ENCODE peak calls at places on chromosomes 4 and X, in nine cellular contexts. R is type B pancreatic cell, H is H1, E is HFFc6, S is GM13977, J is colonic mucosa, F is AG09319, A is prostate gland, U is pancreas. G is an unnamed sample.

GRCh38 chr4:1994935-1995334 is 13.8 kb downstream of the NELFA start:
- DNase-seq in J (no peak), H (no peak), F (no peak), R (no peak), U (no peak), S (no peak), E (no peak), A (no peak), G (no peak)

GRCh38 chr4:109332926-109333464 is 30.5 kb upstream of the COL25A1 start:
- DNase-seq in J (no peak), E (no peak), U (no peak), F (no peak), S (no peak), H (peak), R (no peak), A (no peak), G (peak)

GRCh38 chrX:16664626-16665025 is 14.7 kb downstream of the S100G start:
- DNase-seq in U (no peak), H (no peak), J (no peak), F (no peak), S (no peak), A (no peak), E (no peak), R (no peak), G (no peak)

GRCh38 chrX:110212299-110212698 is 105.6 kb downstream of the AMMECR1 start:
- DNase-seq in R (no peak), J (no peak), F (no peak), U (no peak), A (no peak), E (no peak), H (no peak), S (no peak), G (no peak)

GRCh38 chrX:101745046-101745445 is 85.4 kb upstream of the ARMCX2 start:
- DNase-seq in E (no peak), U (no peak), S (no peak), J (no peak), R (no peak), A (no peak), H (no peak), F (no peak), G (no peak)

GRCh38 chrX:13719192-13719856 is 15.1 kb downstream of the TRAPPC2 start:
- DNase-seq in S (no peak), A (no peak), U (no peak), F (no peak), H (no peak), J (no peak), E (no peak), R (no peak), G (peak)

GRCh38 chr4:122762520-122762919 is 30.0 kb downstream of the BBS12 start:
- DNase-seq in E (no peak), F (no peak), J (no peak), U (no peak), A (no peak), R (no peak), H (no peak), S (no peak), G (peak)

GRCh38 chr4:7280906-7281305 is 88.6 kb downstream of the SORCS2 start:
- DNase-seq in E (peak), R (no peak), U (no peak), J (no peak), F (no peak), S (no peak), A (no peak), H (no peak), G (no peak)

GRCh38 chrX:110145854-110146253 is 142.9 kb downstream of the TMEM164 start:
- DNase-seq in R (no peak), H (no peak), E (no peak), J (no peak), S (peak), U (no peak), F (no peak), A (no peak), G (peak)

GRCh38 chr4:66590488-66591215 is 920.4 kb upstream of the EPHA5 start:
- DNase-seq in F (no peak), R (no peak), U (no peak), H (no peak), S (no peak), J (no peak), A (no peak), E (no peak), G (no peak)

GRCh38 chrX:128717635-128718578 is 665.7 kb upstream of the ACTRT1 start:
- DNase-seq in R (no peak), E (no peak), A (no peak), F (no peak), J (no peak), H (no peak), S (no peak), U (no peak), G (no peak)

DNA sequence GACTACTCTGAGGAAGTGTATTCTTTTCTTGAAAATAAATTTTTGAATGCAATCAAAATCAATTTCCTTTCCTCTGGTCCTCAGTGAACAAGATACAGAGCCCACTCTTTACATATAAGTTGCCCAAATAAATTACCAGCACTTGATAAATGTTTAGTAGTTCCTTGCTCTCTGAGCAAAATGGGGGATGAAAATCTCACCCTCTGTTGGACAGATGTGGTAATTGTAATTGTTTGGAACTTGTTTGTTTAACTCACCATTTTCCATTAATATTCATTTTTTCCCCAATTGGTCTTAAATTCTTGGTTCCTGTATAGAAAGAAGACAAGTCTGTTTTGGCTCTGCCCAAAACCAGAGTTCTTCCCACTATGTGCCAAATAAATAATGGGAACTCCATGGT is 146.3 kb downstream of the LDB2 start:
- DNase-seq in E (peak), U (no peak), A (no peak), J (no peak), R (no peak), S (no peak), H (no peak), F (no peak), G (no peak)
- TF ChIP-seq CTCF in E (peak), U (no peak), A (no peak), J (no peak), R (peak), S (no peak), H (no peak), F (peak), G (no peak)

DNA sequence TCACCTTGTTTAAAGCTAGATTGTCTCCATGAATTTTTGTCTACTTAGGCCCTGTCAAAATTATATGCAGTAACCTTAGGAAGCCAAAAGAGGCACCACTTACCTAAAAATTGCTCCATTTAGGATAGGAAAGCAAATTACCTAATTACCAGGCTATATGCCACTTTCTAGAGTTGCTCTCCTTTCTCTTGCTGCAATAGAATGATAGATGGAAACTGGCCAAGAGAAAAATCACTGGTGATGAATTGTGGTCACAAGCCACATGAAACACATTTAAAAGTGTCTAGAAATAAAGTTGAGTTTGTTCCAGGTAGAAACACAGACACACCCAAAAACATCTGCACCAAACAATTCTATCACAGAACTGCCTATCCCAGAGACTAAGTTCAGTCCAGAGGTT is 337.8 kb downstream of the PCDH19 start:
- DNase-seq in U (no peak), H (no peak), F (no peak), S (no peak), E (no peak), A (no peak), J (no peak), R (no peak), G (no peak)
- TF ChIP-seq CTCF in U (no peak), H (no peak), F (no peak), S (no peak), E (no peak), A (no peak), J (no peak), R (no peak), G (no peak)

DNA sequence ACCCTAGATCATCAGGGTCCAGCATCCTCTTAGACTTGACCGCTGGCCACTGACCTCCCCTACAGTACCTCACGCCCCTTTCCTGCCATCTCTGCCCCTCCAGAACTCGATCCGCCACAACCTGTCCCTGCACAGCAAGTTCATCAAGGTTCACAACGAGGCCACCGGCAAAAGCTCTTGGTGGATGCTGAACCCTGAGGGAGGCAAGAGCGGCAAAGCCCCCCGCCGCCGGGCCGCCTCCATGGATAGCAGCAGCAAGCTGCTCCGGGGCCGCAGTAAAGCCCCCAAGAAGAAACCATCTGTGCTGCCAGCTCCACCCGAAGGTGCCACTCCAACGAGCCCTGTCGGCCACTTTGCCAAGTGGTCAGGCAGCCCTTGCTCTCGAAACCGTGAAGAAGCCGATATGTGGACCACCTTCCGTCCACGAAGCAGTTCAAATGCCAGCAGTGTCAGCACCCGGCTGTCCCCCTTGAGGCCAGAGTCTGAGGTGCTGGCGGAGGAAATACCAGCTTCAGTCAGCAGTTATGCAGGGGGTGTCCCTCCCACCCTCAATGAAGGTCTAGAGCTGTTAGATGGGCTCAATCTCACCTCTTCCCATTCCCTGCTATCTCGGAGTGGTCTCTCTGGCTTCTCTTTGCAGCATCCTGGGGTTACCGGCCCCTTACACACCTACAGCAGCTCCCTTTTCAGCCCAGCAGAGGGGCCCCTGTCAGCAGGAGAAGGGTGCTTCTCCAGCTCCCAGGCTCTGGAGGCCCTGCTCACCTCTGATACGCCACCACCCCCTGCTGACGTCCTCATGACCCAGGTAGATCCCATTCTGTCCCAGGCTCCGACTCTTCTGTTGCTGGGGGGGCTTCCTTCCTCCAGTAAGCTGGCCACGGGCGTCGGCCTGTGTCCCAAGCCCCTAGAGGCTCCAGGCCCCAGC is 5.2 kb downstream of the FOXO4 start:
- DNase-seq in H (no peak), R (no peak), E (no peak), U (no peak), F (no peak), S (no peak), A (no peak), J (no peak), G (peak)
- TF ChIP-seq CTCF in H (peak), R (peak), E (no peak), U (no peak), F (no peak), S (no peak), A (no peak), J (no peak), G (peak)

GRCh38 chr4:183362036-183362435 is 39.8 kb upstream of the CLDN24 start:
- DNase-seq in U (no peak), A (no peak), E (no peak), S (no peak), H (no peak), R (no peak), F (no peak), J (no peak), G (no peak)

GRCh38 chr4:183366436-183366835 is 44.2 kb upstream of the CLDN24 start:
- DNase-seq in F (no peak), J (no peak), S (no peak), U (no peak), H (no peak), A (no peak), E (no peak), R (no peak), G (no peak)

GRCh38 chr4:183360161-183360919 is 38.1 kb upstream of the CLDN24 start:
- DNase-seq in U (no peak), J (no peak), H (no peak), R (no peak), E (peak), F (no peak), A (no peak), S (no peak), G (no peak)

GRCh38 chr4:183364025-183364424 is 41.8 kb upstream of the CLDN24 start:
- DNase-seq in U (no peak), S (no peak), A (no peak), H (no peak), R (no peak), J (no peak), E (no peak), F (no peak), G (no peak)

DNA sequence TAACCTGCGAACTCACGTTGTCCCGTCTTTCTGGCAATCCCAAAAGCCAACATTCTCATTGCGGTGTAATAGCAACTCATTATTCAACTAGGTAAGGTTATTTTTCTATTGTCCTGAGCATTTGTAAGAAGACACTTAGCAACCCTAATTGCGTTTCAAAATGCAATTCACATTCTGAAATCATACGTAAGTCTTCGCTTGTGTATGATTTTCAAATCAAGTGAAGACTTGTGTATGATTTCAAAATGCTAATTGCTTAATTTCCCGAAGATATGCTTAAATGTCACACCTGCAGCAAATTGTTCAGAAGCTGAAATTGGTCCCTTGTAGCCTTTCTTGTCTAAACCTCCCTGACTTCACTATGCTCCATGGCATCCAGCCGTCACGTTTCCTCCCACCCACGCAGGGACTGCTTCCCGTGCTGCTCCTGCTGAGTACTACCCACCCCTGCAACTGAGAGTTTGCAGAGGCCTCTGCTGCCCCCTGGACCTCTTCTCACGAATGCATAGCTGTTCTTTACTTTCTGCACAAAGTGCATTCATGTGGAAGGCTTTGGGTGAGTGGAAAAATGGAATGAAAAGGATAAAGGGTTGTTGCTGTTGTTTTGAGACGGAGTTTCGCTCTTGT is 40.8 kb upstream of the CLDN24 start:
- DNase-seq in A (no peak), U (no peak), E (no peak), S (no peak), R (no peak), F (no peak), J (no peak), H (no peak), G (no peak)
- TF ChIP-seq CTCF in A (no peak), U (no peak), E (peak), S (no peak), R (peak), F (no peak), J (no peak), H (peak), G (no peak)

GRCh38 chrX:153435845-153436244 is 10.0 kb downstream of the TREX2 start:
- DNase-seq in H (no peak), F (no peak), U (no peak), A (no peak), S (no peak), R (no peak), J (no peak), E (no peak), G (no peak)

GRCh38 chrX:153441296-153441695 is 4.6 kb downstream of the TREX2 start:
- DNase-seq in A (no peak), F (no peak), S (no peak), E (no peak), U (no peak), J (no peak), H (no peak), R (no peak), G (no peak)

GRCh38 chrX:153439977-153440376 is 5.9 kb downstream of the TREX2 start:
- DNase-seq in E (no peak), J (no peak), A (no peak), R (no peak), F (no peak), U (no peak), S (no peak), H (no peak), G (no peak)

GRCh38 chrX:153440556-153441135 is 5.2 kb downstream of the TREX2 start:
- DNase-seq in J (no peak), E (no peak), U (no peak), H (no peak), R (no peak), A (no peak), F (no peak), S (no peak), G (no peak)

DNA sequence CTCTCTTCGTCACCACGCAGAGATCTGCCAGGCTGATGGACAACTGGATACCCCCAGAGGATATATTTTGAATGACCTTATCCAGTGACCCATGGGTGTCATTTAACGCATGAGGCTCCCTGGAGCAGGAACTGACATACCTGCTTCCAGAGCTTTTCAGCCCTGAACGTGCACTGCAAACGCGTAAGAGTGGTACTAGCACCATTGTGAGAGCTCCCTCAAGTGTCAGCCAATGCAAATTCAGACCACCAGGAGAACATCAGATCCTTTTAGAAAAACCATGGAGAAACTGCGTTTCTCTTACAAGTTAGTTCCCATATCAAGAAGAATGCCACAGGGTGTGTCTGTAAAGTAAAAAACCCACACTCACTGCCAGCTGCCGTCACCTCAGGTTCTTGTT is 7.3 kb downstream of the TREX2 start:
- DNase-seq in F (no peak), J (no peak), R (no peak), U (no peak), H (no peak), E (no peak), S (no peak), A (no peak), G (peak)
- TF ChIP-seq CTCF in F (peak), J (no peak), R (peak), U (no peak), H (no peak), E (peak), S (peak), A (no peak), G (no peak)

GRCh38 chr4:186588503-186588902 is 33.1 kb upstream of the MTNR1A start:
- DNase-seq in S (no peak), F (no peak), U (no peak), H (peak), E (no peak), R (no peak), J (no peak), A (no peak), G (no peak)

GRCh38 chr4:186584912-186585311 is 29.5 kb upstream of the MTNR1A start:
- DNase-seq in R (peak), A (no peak), E (no peak), J (no peak), U (no peak), S (no peak), H (no peak), F (no peak), G (no peak)

GRCh38 chr4:186586190-186586589 is 30.8 kb upstream of the MTNR1A start:
- DNase-seq in U (no peak), E (no peak), J (no peak), H (peak), A (no peak), R (no peak), S (no peak), F (no peak), G (no peak)

GRCh38 chr4:186591651-186592050 is 36.3 kb upstream of the MTNR1A start:
- DNase-seq in S (no peak), F (no peak), A (no peak), R (no peak), E (no peak), H (no peak), U (no peak), J (no peak), G (no peak)

DNA sequence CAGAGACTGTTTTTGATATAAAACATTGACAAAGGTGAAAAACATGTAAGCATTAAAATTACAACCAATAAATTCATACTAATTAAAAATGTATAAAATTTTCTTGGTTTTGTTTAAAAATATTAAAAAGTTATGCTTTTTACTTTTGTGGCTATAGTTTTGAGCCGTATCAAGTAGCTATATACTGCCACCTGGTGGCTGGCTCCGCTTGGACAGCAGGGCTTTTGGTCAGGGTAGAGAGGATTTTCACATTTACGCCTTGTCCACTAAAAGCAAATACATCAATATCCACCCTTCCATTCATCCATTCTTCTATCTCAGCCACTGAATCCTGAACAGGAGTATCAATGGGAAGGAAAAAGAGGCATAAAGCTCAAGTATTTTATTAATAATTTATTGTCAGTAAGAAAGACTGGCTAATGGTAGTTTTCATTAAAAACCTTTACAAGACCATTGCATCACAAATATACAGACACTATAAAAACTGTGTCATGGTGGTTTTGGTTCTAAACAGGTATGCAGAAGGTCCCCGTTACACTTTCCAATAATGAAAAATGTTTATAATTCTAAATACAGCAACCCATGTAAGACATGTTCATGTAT is 32.1 kb upstream of the MTNR1A start:
- DNase-seq in J (peak), A (peak), F (peak), H (peak), E (peak), R (no peak), U (peak), S (peak), G (peak)
- TF ChIP-seq CTCF in J (peak), A (peak), F (peak), H (peak), E (peak), R (peak), U (peak), S (peak), G (peak)